ENCODE peak calls at places on chromosome 7, in five cellular contexts. P is left lung; W is kidney; Z is fibroblast of lung; S is CD8-positive, alpha-beta memory T cell. O is an unnamed sample.

GRCh38 chr7:94669773-94670495 is 14.0 kb upstream of the SGCE start:
- DNase-seq in S (no peak), Z (no peak), P (no peak), W (no peak), O (no peak)

GRCh38 chr7:19107392-19108147 is 9.9 kb downstream of the TWIST1 start:
- DNase-seq in W (no peak), S (no peak), Z (peak; percentile 70), P (no peak), O (no peak)

GRCh38 chr7:41979834-41980307 is 257.1 kb downstream of the GLI3 start:
- DNase-seq in S (no peak), W (no peak), P (no peak), Z (peak; percentile 73), O (no peak)

GRCh38 chr7:150389532-150389816 is 10.3 kb downstream of the ZNF775 start:
- DNase-seq in S (no peak), P (peak; percentile 6), W (no peak), Z (no peak), O (no peak)

GRCh38 chr7:149422065-149422913 is 38.6 kb downstream of the ZNF777 start:
- DNase-seq in W (peak; percentile 86), Z (peak; percentile 67), S (peak; percentile 77), P (peak; percentile 68), O (no peak)

GRCh38 chr7:133504825-133505224 is 251.9 kb downstream of the EXOC4 start:
- DNase-seq in W (no peak), P (no peak), S (no peak), Z (peak; percentile 25), O (no peak)

GRCh38 chr7:137755438-137755837 is 91.3 kb downstream of the DGKI start:
- DNase-seq in Z (no peak), W (no peak), S (no peak), P (no peak), O (no peak)

GRCh38 chr7:135673360-135673706 is 11.0 kb downstream of the STMP1 start:
- DNase-seq in Z (peak; percentile 58), S (no peak), W (no peak), P (no peak), O (no peak)

GRCh38 chr7:1473864-1474512 is 14.7 kb upstream of the MICALL2 start:
- DNase-seq in Z (peak; percentile 83), P (peak; percentile 83), W (peak; percentile 96), S (peak; percentile 83), O (peak; percentile 62)

GRCh38 chr7:95545666-95546065 is 50.6 kb downstream of the PDK4 start:
- DNase-seq in S (no peak), W (no peak), Z (no peak), P (no peak), O (no peak)

GRCh38 chr7:40469481-40469880 is 334.7 kb downstream of the SUGCT start:
- DNase-seq in W (no peak), S (no peak), P (no peak), Z (peak; percentile 28), O (no peak)

GRCh38 chr7:35416568-35416967 is 162.7 kb upstream of the TBX20 start:
- DNase-seq in P (no peak), S (no peak), W (no peak), Z (no peak), O (no peak)

GRCh38 chr7:155456772-155457543 is 971 bp upstream of the EN2 start:
- DNase-seq in P (peak; percentile 61), S (no peak), W (peak; percentile 90), Z (peak; percentile 49), O (no peak)

GRCh38 chr7:100088621-100089457 is at the start of gene COPS6:
- DNase-seq in P (peak; percentile 81), W (peak; percentile 94), Z (peak; percentile 81), S (peak; percentile 89), O (no peak)

GRCh38 chr7:71484381-71484780 is 352.4 kb downstream of the GALNT17 start:
- DNase-seq in Z (no peak), P (no peak), S (no peak), W (no peak), O (no peak)

GRCh38 chr7:92730808-92731207 is 105.6 kb downstream of the CDK6 start:
- DNase-seq in Z (no peak), S (no peak), P (no peak), W (no peak), O (no peak)
- H3K27ac ChIP-seq in Z (no peak overlapping the region), S (no peak overlapping the region), P (no peak overlapping the region), W (no peak overlapping the region), O (peak overlapping the region; percentile 60)

GRCh38 chr7:46559194-46559576 is 638.1 kb upstream of the IGFBP3 start:
- DNase-seq in Z (peak; percentile 95), P (no peak), S (no peak), W (no peak), O (no peak)
- H3K27ac ChIP-seq in Z (peak overlapping the region; percentile 35), P (no peak overlapping the region), S (no peak overlapping the region), W (no peak overlapping the region), O (peak overlapping the region; percentile 51)

GRCh38 chr7:55145606-55146005 is 126.8 kb downstream of the EGFR start:
- DNase-seq in P (no peak), W (no peak), Z (no peak), S (no peak), O (no peak)

GRCh38 chr7:55148992-55149391 is 130.2 kb downstream of the EGFR start:
- DNase-seq in S (no peak), P (no peak), Z (peak; percentile 75), W (no peak), O (no peak)

GRCh38 chr7:55148571-55148970 is 129.8 kb downstream of the EGFR start:
- DNase-seq in S (no peak), P (no peak), W (no peak), Z (no peak), O (no peak)

GRCh38 chr7:55147736-55148135 is 128.9 kb downstream of the EGFR start:
- DNase-seq in Z (no peak), P (no peak), W (no peak), S (no peak), O (no peak)

GRCh38 chr7:55147101-55147500 is 128.3 kb downstream of the EGFR start:
- DNase-seq in Z (no peak), S (no peak), W (no peak), P (no peak), O (no peak)
- H3K27ac ChIP-seq in Z (no peak overlapping the region), S (no peak overlapping the region), W (no peak overlapping the region), P (peak overlapping the region; percentile 39), O (no peak overlapping the region)

DNA sequence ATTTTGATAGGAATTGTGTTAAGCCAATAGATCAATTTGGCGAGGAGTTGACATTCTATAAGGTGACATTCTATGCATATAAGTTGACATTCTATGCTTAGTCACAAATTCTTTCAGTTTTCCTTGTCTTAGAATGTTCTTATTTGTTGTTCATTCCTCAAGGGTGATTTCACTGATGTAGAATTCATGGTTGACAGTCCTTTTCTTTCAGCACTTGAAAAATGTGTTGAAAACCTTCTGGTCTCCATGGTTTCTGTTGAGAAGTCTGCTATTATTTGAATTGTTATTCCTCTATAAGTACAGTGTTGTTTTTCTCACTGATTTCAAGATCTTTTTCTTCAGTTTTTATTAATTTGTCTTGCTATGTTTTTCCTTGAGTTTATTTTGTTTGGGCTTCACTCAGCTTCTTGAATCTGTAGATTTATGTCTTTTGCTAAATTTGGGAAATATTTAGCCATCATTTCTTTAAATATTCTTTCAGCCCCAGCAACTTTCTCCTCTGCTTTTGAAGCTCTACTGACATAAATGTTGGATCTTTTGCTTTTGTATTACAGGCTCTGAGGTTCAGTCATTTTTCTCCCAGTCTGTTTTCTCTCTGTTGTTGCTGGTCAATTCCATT is 154.9 kb downstream of the SDK1 start:
- DNase-seq in W (no peak), S (no peak), P (no peak), Z (peak; percentile 27), O (no peak)
- H3K27ac ChIP-seq in W (no peak overlapping the region), S (no peak overlapping the region), P (no peak overlapping the region), Z (no peak overlapping the region), O (no peak overlapping the region)

GRCh38 chr7:12761691-12762090 is 74.3 kb downstream of the ARL4A start:
- DNase-seq in S (no peak), Z (no peak), P (no peak), W (no peak), O (no peak)

GRCh38 chr7:12757443-12757842 is 70.0 kb downstream of the ARL4A start:
- DNase-seq in W (no peak), S (no peak), Z (peak; percentile 92), P (no peak), O (no peak)

GRCh38 chr7:12754179-12754578 is 66.7 kb downstream of the ARL4A start:
- DNase-seq in P (no peak), S (no peak), Z (no peak), W (no peak), O (no peak)

GRCh38 chr7:12759112-12759511 is 71.7 kb downstream of the ARL4A start:
- DNase-seq in Z (no peak), P (no peak), W (no peak), S (no peak), O (no peak)

DNA sequence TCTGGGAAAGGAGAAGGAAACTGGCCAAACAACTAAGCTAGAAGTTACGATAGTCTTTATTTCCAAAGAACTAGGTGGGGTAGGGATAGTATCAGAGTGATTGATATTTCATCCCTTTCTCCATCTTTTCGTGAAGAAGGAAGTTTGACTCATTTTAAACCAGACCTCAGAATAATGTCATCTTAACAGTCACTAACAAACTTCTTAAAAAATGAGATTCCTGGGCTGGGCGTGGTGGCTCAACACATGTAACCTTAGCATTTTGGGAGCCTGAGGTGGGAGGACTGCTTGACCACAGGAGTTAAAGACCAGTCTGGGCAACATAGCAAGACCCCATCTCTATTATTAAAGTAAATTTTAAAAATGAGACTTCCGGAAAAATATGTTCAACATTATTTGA is 69.4 kb downstream of the ARL4A start:
- DNase-seq in P (no peak), Z (no peak), S (no peak), W (no peak), O (no peak)
- H3K27ac ChIP-seq in P (no peak overlapping the region), Z (no peak overlapping the region), S (no peak overlapping the region), W (no peak overlapping the region), O (peak overlapping the region; percentile 43)

GRCh38 chr7:120950026-120950538 is 495 bp upstream of the ING3 start:
- DNase-seq in P (no peak), W (no peak), Z (no peak), S (no peak), O (no peak)

GRCh38 chr7:120950539-120951308 is at the start of gene ING3:
- DNase-seq in W (peak; percentile 99), S (peak; percentile 99), Z (peak; percentile 97), P (peak; percentile 97), O (peak; percentile 85)

GRCh38 chr7:120947980-120948379 is 2.6 kb upstream of the ING3 start:
- DNase-seq in S (no peak), P (no peak), W (no peak), Z (no peak), O (no peak)

GRCh38 chr7:120951309-120951706 is 731 bp downstream of the ING3 start:
- DNase-seq in P (no peak), Z (no peak), S (no peak), W (no peak), O (no peak)

GRCh38 chr7:120949393-120949799 is 1.2 kb upstream of the ING3 start:
- DNase-seq in W (no peak), S (no peak), P (no peak), Z (no peak), O (no peak)
- H3K27ac ChIP-seq in W (no peak overlapping the region), S (peak overlapping the region; percentile 94), P (no peak overlapping the region), Z (no peak overlapping the region), O (no peak overlapping the region)

DNA sequence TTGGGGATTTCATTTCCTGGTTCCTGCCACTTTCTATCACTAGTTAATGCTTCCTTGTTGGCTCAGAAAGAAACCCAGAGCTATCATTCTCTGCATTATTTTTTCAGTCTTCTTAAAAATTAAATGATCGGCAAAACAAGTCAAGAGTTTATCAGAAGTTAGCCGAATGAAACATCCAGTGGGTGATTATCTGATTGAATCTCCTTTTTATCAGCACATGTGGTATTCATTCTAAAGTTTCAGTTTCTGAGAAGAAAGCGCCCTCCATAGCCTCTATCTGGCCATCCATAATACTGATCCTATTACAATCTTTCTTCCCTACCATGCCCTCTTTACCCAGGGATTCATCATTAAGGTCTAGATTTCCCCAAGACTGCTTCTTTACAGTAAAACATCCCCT is 71.8 kb downstream of the OSBPL3 start:
- DNase-seq in Z (no peak), P (no peak), W (no peak), S (no peak), O (no peak)
- H3K27ac ChIP-seq in Z (no peak overlapping the region), P (no peak overlapping the region), W (no peak overlapping the region), S (no peak overlapping the region), O (peak overlapping the region; percentile 89)

O was measured in epithelial cell of prostate.